ENCODE peak calls at places on chromosomes 7 and 10, in eight cellular contexts. P is sigmoid colon; I is kidney; L is right atrium auricular region; W is CD8-positive, alpha-beta T cell; K is A549; V is heart right ventricle; F is OCI-LY7. R is an unnamed sample. For H3K9me3 and H3K4me1, the result is how much of the 10 kb centered on the place peaks cover.

GRCh38 chr10:129038490-129039011 is 428.5 kb upstream of the MGMT start:
- DNase-seq in W (no peak), L (no peak), F (no peak), P (no peak), V (no peak), K (no peak), I (no peak), R (no peak)

GRCh38 chr7:123215350-123215749 is 15.6 kb upstream of the SLC13A1 start:
- DNase-seq in L (no peak), K (no peak), P (no peak), V (no peak), F (no peak), W (no peak), I (no peak), R (no peak)

GRCh38 chr10:104333037-104333727 is 5.1 kb downstream of the ITPRIP start:
- DNase-seq in P (peak), K (no peak), V (no peak), W (peak), I (no peak), F (peak), L (peak), R (peak)

GRCh38 chr10:132710746-132711617 is 75.0 kb downstream of the NKX6-2 start:
- DNase-seq in K (no peak), F (no peak), V (no peak), I (peak), W (no peak), P (peak), L (no peak), R (no peak)

GRCh38 chr7:7138897-7139296 is 43.4 kb upstream of the C1GALT1 start:
- DNase-seq in I (no peak), L (no peak), W (no peak), K (no peak), V (no peak), F (no peak), P (no peak), R (no peak)

GRCh38 chr10:11616021-11616420 is 4.6 kb upstream of the USP6NL start:
- DNase-seq in W (no peak), L (no peak), P (no peak), V (no peak), I (no peak), F (no peak), K (no peak), R (no peak)

GRCh38 chr7:533266-533665 is 13.6 kb upstream of the PDGFA start:
- DNase-seq in L (no peak), V (no peak), W (no peak), F (no peak), P (no peak), K (no peak), I (no peak), R (no peak)

GRCh38 chr10:126598009-126598408 is 72.5 kb downstream of the C10orf90 start:
- DNase-seq in I (no peak), K (peak), L (no peak), V (no peak), F (peak), P (no peak), W (no peak), R (peak)

GRCh38 chr10:69801434-69802315 is at the start of gene COL13A1:
- DNase-seq in W (no peak), L (peak), K (peak), I (peak), P (no peak), V (peak), F (no peak), R (no peak)

GRCh38 chr7:101608772-101609713 is 20.1 kb downstream of the MYL10 start:
- DNase-seq in K (no peak), I (no peak), L (no peak), P (no peak), F (no peak), W (no peak), V (no peak), R (peak)

GRCh38 chr7:141072548-141073172 is 1.2 kb upstream of the TMEM178B start:
- DNase-seq in V (peak), P (peak), F (no peak), L (peak), W (no peak), I (peak), K (peak), R (no peak)

GRCh38 chr10:103691267-103691666 is 164.1 kb downstream of the SH3PXD2A start:
- DNase-seq in P (no peak), L (no peak), W (no peak), I (no peak), V (no peak), F (no peak), K (no peak), R (no peak)

GRCh38 chr7:80392229-80393169 is 119.4 kb downstream of the GNAT3 start:
- DNase-seq in P (no peak), K (peak), W (no peak), V (no peak), I (no peak), F (no peak), L (no peak), R (no peak)

GRCh38 chr7:23377134-23377533 is 78.0 kb downstream of the MALSU1 start:
- DNase-seq in W (no peak), K (no peak), P (no peak), F (no peak), L (no peak), V (no peak), I (no peak), R (no peak)

GRCh38 chr10:38118072-38118807 is 24.1 kb downstream of the ZNF37A start:
- DNase-seq in W (no peak), L (no peak), P (no peak), F (no peak), V (no peak), K (no peak), I (no peak), R (no peak)
- H3K9me3 ChIP-seq in W (half or more), L (half or more), P (half or more), F (under half), V (half or more), K (half or more), I (half or more), R (half or more)

GRCh38 chr7:108014747-108015682 is 12.1 kb upstream of the LAMB1 start:
- DNase-seq in P (no peak), K (peak), W (no peak), I (no peak), L (no peak), F (no peak), V (no peak), R (no peak)
- H3K4me1 ChIP-seq in P (under half), K (half or more), W (under half), I (under half), L (under half), F (under half), V (under half), R (under half)

DNA sequence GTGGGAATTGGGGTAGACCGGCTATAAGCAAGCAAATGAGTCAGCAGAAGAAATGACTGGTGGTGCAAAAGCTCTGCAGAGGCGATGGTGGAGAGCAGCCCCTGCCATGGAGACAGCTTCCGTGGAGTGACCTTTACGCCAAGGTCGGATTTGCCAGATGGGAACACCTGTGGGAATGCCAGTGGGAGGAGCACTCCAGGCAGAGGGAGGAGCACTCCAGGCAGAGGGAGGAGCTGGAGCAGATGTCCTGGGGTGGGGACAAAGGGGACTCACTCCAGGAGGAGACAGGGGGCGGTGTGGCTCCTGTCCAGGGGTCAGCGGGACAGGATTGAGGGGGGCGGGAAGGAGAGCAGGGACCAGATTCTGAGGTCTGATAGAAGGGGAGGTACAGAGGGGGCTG is 258.8 kb upstream of the CTBP2 start:
- DNase-seq in L (no peak), P (no peak), V (no peak), W (no peak), F (no peak), I (no peak), K (no peak), R (no peak)
- TF ChIP-seq CTCF in L (no peak), P (no peak), V (no peak), W (no peak), F (no peak), I (no peak), K (no peak), R (no peak)

GRCh38 chr10:91036807-91037405 is 116.0 kb upstream of the ANKRD1 start:
- DNase-seq in W (no peak), F (no peak), K (no peak), L (no peak), P (no peak), V (no peak), I (no peak), R (no peak)
- H3K9me3 ChIP-seq in W (under half), F (under half), K (under half), L (under half), P (under half), V (under half), I (under half), R (under half)

GRCh38 chr7:130371059-130371458 is 9.2 kb upstream of the CPA1 start:
- DNase-seq in K (no peak), P (peak), V (no peak), F (no peak), W (no peak), I (peak), L (peak), R (peak)
- H3K4me1 ChIP-seq in K (under half), P (under half), V (under half), F (under half), W (under half), I (under half), L (under half), R (under half)

R was measured in stomach.